ENCODE peak calls at places on chromosomes 5 and 9, in five cellular contexts. M is stimulated activated CD4-positive, alpha-beta T cell treated with anti-CD3 and anti-CD28 coated beads, Interleukin-1b, Interleukin-23, amount 100 ng/mL, for 4 hours; L is fibroblast of gingiva; Q is T-helper 2 cell; G is NCI-H345. K is an unnamed sample.

GRCh38 chr9:77726814-77727213 is 78.7 kb upstream of the GNA14 start:
- DNase-seq in M (no peak), Q (no peak), L (no peak), G (no peak), K (peak; percentile 63)

GRCh38 chr9:113873926-113874325 is 2.2 kb upstream of the ZNF618 start:
- DNase-seq in M (no peak), L (no peak), Q (no peak), G (no peak), K (no peak)

GRCh38 chr9:78828521-78828920 is 531.6 kb downstream of the PSAT1 start:
- DNase-seq in Q (no peak), G (no peak), L (no peak), M (no peak), K (no peak)

GRCh38 chr9:91273853-91274552 is 87.7 kb downstream of the AUH start:
- DNase-seq in M (no peak), G (no peak), Q (no peak), L (peak; percentile 6), K (peak; percentile 19)

GRCh38 chr9:86721843-86722705 is 225.2 kb downstream of the GAS1 start:
- DNase-seq in Q (no peak), G (no peak), M (no peak), L (peak; percentile 93), K (no peak)

GRCh38 chr5:132839426-132840301 is 9.2 kb upstream of the SHROOM1 start:
- DNase-seq in M (no peak), G (no peak), Q (no peak), L (peak; percentile 65), K (no peak)

GRCh38 chr5:128836571-128836970 is 128.7 kb upstream of the SLC27A6 start:
- DNase-seq in M (no peak), G (no peak), L (no peak), Q (no peak), K (no peak)

GRCh38 chr5:66689522-66690220 is 93.5 kb downstream of the MAST4 start:
- DNase-seq in M (no peak), L (no peak), G (no peak), Q (no peak), K (no peak)

GRCh38 chr9:93594041-93594756 is 17.8 kb downstream of the PHF2 start:
- DNase-seq in L (no peak), M (no peak), G (no peak), Q (no peak), K (peak; percentile 52)

GRCh38 chr9:110939053-110939452 is 99.2 kb downstream of the LPAR1 start:
- DNase-seq in Q (no peak), M (no peak), G (no peak), L (no peak), K (no peak)

GRCh38 chr5:116573617-116574431 is 799 bp downstream of the SEMA6A start:
- DNase-seq in Q (no peak), L (peak; percentile 3), G (peak; percentile 37), M (no peak), K (peak; percentile 80)

GRCh38 chr5:133582971-133583370 is 29.4 kb downstream of the FSTL4 start:
- DNase-seq in L (no peak), M (no peak), G (no peak), Q (no peak), K (no peak)

GRCh38 chr5:33827335-33827734 is 64.5 kb downstream of the ADAMTS12 start:
- DNase-seq in M (no peak), L (no peak), Q (no peak), G (no peak), K (no peak)

GRCh38 chr9:92706218-92706940 is 36.4 kb upstream of the IPPK start:
- DNase-seq in L (no peak), Q (no peak), M (no peak), G (no peak), K (peak; percentile 61)

GRCh38 chr5:144187699-144188294 is 17.1 kb downstream of the KCTD16 start:
- DNase-seq in L (peak; percentile 96), Q (peak; percentile 45), G (peak; percentile 19), M (peak; percentile 61), K (peak; percentile 83)

GRCh38 chr5:10538789-10539684 is 24.8 kb upstream of the ANKRD33B start:
- DNase-seq in Q (no peak), G (no peak), M (no peak), L (no peak), K (no peak)

GRCh38 chr5:56900395-56900794 is 9.0 kb upstream of the SETD9 start:
- DNase-seq in G (no peak), L (no peak), Q (no peak), M (no peak), K (no peak)

GRCh38 chr9:109387206-109387605 is 66.3 kb upstream of the EPB41L4B start:
- DNase-seq in M (no peak), L (no peak), G (no peak), Q (no peak), K (no peak)

GRCh38 chr9:130124471-130124870 is 47.7 kb upstream of the NCS1 start:
- DNase-seq in G (no peak), Q (no peak), L (no peak), M (no peak), K (no peak)

GRCh38 chr5:153749941-153750340 is 259.5 kb downstream of the GRIA1 start:
- DNase-seq in Q (no peak), G (no peak), M (no peak), L (no peak), K (peak; percentile 92)

GRCh38 chr5:162256711-162257110 is 189.1 kb downstream of the GABRG2 start:
- DNase-seq in G (no peak), M (no peak), Q (no peak), L (no peak), K (no peak)

GRCh38 chr9:114291064-114291474 is 31.8 kb upstream of the ORM1 start:
- DNase-seq in L (peak; percentile 44), G (peak; percentile 65), Q (peak; percentile 56), M (peak; percentile 69), K (peak; percentile 63)

GRCh38 chr9:97419315-97419867 is 7.5 kb downstream of the TDRD7 start:
- DNase-seq in L (peak; percentile 61), M (no peak), G (no peak), Q (no peak), K (peak; percentile 50)

GRCh38 chr5:62477801-62478200 is 65.2 kb downstream of the IPO11 start:
- DNase-seq in L (peak; percentile 47), M (no peak), G (no peak), Q (no peak), K (no peak)

GRCh38 chr5:143521891-143522290 is 118.4 kb upstream of the NR3C1 start:
- DNase-seq in G (no peak), Q (no peak), M (no peak), L (no peak), K (no peak)

GRCh38 chr9:35649431-35650340 is 1.0 kb downstream of the SIT1 start:
- DNase-seq in Q (no peak), L (peak; percentile 53), G (no peak), M (no peak), K (no peak)

K was measured in NCI-H69.